ENCODE peak calls at places on chromosomes 16 and 17, in nine cellular contexts. S is fibroblast of pulmonary artery, E is A549, W is AG09309, H is colonic mucosa, J is breast epithelium, T is Peyer's patch, L is K562, D is suprapubic skin. G is an unnamed sample.

GRCh38 chr17:63531022-63531965 is 8.1 kb downstream of the KCNH6 start:
- DNase-seq in S (no peak), E (no peak), W (no peak), H (no peak), J (no peak), T (peak; percentile 41), L (no peak), D (no peak), G (no peak)

GRCh38 chr16:23803591-23804123 is 32.1 kb upstream of the PRKCB start:
- DNase-seq in S (peak; percentile 20), E (peak; percentile 55), W (no peak), H (peak; percentile 73), J (no peak), T (peak; percentile 76), L (peak; percentile 84), D (no peak), G (peak; percentile 12)

GRCh38 chr17:59840329-59840907 is 52.3 kb downstream of the TUBD1 start:
- DNase-seq in S (peak; percentile 70), E (no peak), W (no peak), H (no peak), J (no peak), T (no peak), L (no peak), D (no peak), G (peak; percentile 37)

GRCh38 chr17:14793237-14793636 is 471.9 kb downstream of the PMP22 start:
- DNase-seq in S (no peak), E (no peak), W (peak; percentile 33), H (no peak), J (no peak), T (no peak), L (no peak), D (no peak), G (no peak)

GRCh38 chr16:49022351-49022963 is 259.2 kb downstream of the CBLN1 start:
- DNase-seq in S (no peak), E (no peak), W (no peak), H (no peak), J (no peak), T (no peak), L (no peak), D (no peak), G (no peak)

GRCh38 chr16:383326-384020 is 1.7 kb upstream of the PGAP6 start:
- DNase-seq in S (no peak), E (no peak), W (no peak), H (peak; percentile 82), J (no peak), T (peak; percentile 80), L (no peak), D (no peak), G (peak; percentile 91)

GRCh38 chr17:48731355-48731754 is 2.8 kb upstream of the HOXB13 start:
- DNase-seq in S (no peak), E (no peak), W (no peak), H (no peak), J (no peak), T (no peak), L (no peak), D (no peak), G (no peak)

GRCh38 chr17:30401097-30401496 is 22.4 kb downstream of the CPD start:
- DNase-seq in S (no peak), E (no peak), W (no peak), H (no peak), J (no peak), T (no peak), L (no peak), D (no peak), G (no peak)

DNA sequence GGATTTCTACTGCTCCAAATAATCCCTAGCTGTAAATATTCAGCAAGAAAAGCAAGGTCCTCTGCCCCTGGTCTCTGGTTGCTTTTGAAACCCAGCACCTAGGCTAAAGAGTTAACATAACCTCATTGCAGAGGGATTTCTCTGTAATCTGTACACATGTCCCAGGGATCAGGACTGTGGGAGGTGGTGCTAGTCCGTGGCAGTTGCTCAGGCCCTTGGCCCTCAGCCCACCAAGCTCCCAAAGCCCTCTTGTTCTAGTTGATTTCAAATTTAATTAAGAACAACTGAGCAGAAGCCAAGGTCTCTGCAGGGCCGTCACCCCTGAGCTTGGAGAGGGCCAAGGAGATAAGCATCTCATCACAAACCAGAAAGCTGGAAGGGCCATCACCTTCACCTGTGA is 181.1 kb downstream of the SOX9 start:
- DNase-seq in S (no peak), E (no peak), W (no peak), H (no peak), J (no peak), T (no peak), L (no peak), D (no peak), G (peak; percentile 63)
- H3K4me3 ChIP-seq in S (no peak overlapping the region), E (no peak overlapping the region), W (no peak overlapping the region), H (no peak overlapping the region), J (no peak overlapping the region), T (no peak overlapping the region), L (no peak overlapping the region), D (no peak overlapping the region), G (no peak overlapping the region)

GRCh38 chr16:90020260-90020837 is 1.1 kb upstream of the DBNDD1 start:
- DNase-seq in S (no peak), E (no peak), W (no peak), H (no peak), J (no peak), T (no peak), L (no peak), D (no peak), G (no peak)
- H3K4me3 ChIP-seq in S (peak overlapping the region; percentile 56), E (peak overlapping the region; percentile 76), W (no peak overlapping the region), H (peak overlapping the region; percentile 53), J (peak overlapping the region; percentile 97), T (no peak overlapping the region), L (peak overlapping the region; percentile 67), D (peak overlapping the region; percentile 81), G (no peak overlapping the region)

GRCh38 chr16:31113420-31114124 is 3.9 kb upstream of the KAT8 start:
- DNase-seq in S (no peak), E (no peak), W (no peak), H (no peak), J (no peak), T (no peak), L (no peak), D (no peak), G (no peak)

GRCh38 chr16:31117384-31118222 is at the start of gene KAT8:
- DNase-seq in S (peak; percentile 99), E (peak; percentile 96), W (peak; percentile 85), H (peak; percentile 99), J (peak; percentile 99), T (peak; percentile 99), L (peak; percentile 98), D (peak; percentile 99), G (peak; percentile 99)

GRCh38 chr16:31114468-31114867 is 3.0 kb upstream of the KAT8 start:
- DNase-seq in S (no peak), E (no peak), W (no peak), H (no peak), J (no peak), T (no peak), L (no peak), D (no peak), G (no peak)

GRCh38 chr16:31120129-31120528 is 2.7 kb downstream of the KAT8 start:
- DNase-seq in S (no peak), E (no peak), W (no peak), H (no peak), J (no peak), T (no peak), L (no peak), D (no peak), G (peak; percentile 59)

DNA sequence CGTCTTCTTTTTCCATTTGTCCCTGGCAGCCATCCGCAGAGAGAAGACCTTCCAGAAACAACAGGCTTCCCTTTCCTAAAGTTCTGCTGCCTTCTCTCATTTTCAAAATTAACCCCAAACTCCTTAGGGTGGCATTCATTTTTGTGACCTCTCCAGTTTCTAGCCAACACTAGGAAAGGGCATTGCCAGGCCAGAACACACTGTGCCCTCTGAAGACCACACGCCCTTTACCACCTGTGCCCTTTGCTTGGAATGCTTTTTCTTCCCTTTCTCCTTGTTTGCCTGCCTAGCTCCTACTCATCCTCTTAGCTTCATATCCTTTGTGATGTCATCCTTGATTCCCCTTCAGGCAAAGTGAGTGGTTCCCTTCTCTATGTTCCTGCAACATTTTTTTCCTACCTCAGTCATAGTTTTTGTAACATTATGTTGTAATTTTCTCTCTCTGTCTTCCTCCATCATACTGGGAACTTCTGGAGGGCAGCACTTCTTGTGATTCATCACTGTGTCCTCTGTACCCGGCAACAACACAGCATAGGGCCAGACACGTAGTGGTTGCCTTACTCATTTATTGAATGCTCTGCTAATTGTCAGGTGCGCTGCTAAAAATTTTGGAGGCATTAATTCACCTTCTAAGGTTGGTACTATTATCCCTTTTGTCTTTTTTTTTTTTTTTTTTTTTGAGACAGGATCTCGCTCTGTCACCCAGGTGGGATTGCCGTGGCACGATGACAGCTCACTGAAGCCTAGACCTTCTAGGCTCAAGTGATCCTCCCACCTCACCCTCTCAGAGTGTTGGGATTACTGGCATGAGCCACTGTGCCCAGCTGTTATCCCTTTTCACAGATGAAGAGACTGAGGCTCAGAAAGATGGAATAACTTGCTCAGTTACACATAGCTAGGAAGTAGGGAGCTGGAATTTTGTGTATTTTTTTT is 1.0 kb downstream of the KAT8 start:
- DNase-seq in S (peak; percentile 71), E (no peak), W (peak; percentile 65), H (no peak), J (no peak), T (no peak), L (no peak), D (no peak), G (no peak)
- H3K4me3 ChIP-seq in S (peak overlapping the region; percentile 69), E (peak overlapping the region; percentile 57), W (peak overlapping the region; percentile 65), H (peak overlapping the region; percentile 62), J (peak overlapping the region; percentile 67), T (peak overlapping the region; percentile 81), L (peak overlapping the region; percentile 68), D (peak overlapping the region; percentile 77), G (no peak overlapping the region)

GRCh38 chr17:7887038-7887481 is 1.5 kb upstream of the CHD3 start:
- DNase-seq in S (no peak), E (no peak), W (no peak), H (no peak), J (no peak), T (no peak), L (no peak), D (no peak), G (no peak)

GRCh38 chr17:7889166-7889584 is 586 bp downstream of the CHD3 start:
- DNase-seq in S (peak; percentile 96), E (peak; percentile 98), W (peak; percentile 43), H (peak; percentile 98), J (peak; percentile 100), T (peak; percentile 92), L (peak; percentile 16), D (peak; percentile 97), G (peak; percentile 100)

GRCh38 chr17:7888184-7888920 is at the start of gene CHD3:
- DNase-seq in S (peak; percentile 21), E (no peak), W (no peak), H (peak; percentile 65), J (peak; percentile 79), T (no peak), L (no peak), D (peak; percentile 83), G (peak; percentile 54)

GRCh38 chr17:7886227-7887037 is 2.2 kb upstream of the CHD3 start:
- DNase-seq in S (peak; percentile 30), E (peak; percentile 69), W (no peak), H (peak; percentile 65), J (no peak), T (peak; percentile 60), L (no peak), D (peak; percentile 79), G (no peak)

DNA sequence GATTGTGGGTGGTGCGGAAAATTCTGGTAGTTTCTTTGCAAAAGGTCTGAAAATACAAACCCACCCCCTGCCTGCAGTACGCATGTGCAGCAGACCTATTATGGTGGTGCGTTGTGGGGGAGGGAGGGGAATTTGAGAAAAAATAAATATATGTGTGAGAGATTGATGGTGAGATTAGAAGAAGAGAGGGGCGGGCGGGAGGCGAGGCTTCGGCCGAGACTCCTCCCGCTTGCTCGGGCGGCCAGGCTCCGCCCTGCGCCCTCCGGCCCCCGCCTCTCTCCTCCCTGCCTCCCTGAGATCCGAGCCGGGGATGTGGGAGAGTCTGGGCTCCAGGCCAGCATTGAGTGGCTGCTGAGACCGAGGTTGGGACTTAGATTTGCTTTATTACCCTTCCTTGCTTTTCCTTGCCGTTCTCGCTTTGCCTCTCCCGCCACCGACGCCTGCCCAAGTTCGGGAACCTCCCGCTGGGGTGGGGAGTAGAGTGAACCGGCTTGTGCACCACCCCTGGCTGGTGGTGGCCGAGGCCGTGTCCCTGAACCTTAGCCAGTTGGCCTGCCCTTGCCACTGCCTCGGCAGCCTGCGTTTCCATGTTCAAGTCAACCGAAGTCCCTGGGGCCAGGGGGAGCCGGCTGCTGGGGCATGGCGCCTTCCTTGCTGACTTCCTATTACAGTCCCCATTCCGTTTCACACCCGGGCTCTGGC is 956 bp upstream of the CHD3 start:
- DNase-seq in S (peak; percentile 99), E (peak; percentile 96), W (peak; percentile 77), H (peak; percentile 95), J (peak; percentile 96), T (peak; percentile 93), L (peak; percentile 81), D (peak; percentile 95), G (peak; percentile 98)
- H3K4me3 ChIP-seq in S (peak overlapping the region; percentile 78), E (peak overlapping the region; percentile 70), W (peak overlapping the region; percentile 99), H (peak overlapping the region; percentile 86), J (peak overlapping the region; percentile 93), T (peak overlapping the region; percentile 62), L (peak overlapping the region; percentile 66), D (peak overlapping the region; percentile 92), G (no peak overlapping the region)